ENCODE peak calls at places on chromosomes 2 and 18, in eight cellular contexts. W is renal cortical epithelial cell; S is pancreas; X is stimulated activated naive CD4-positive, alpha-beta T cell; H is Kasumi-1; F is EL; O is GM19239; E is HFFc6. T is an unnamed sample.

GRCh38 chr2:238499731-238500570 is 73.2 kb downstream of the ASB1 start:
- DNase-seq in W (no peak), S (no peak), X (no peak), H (no peak), F (no peak), O (no peak), E (no peak), T (no peak)

GRCh38 chr2:72722492-72723090 is 103.2 kb downstream of the EXOC6B start:
- DNase-seq in W (peak; percentile 61), S (no peak), X (no peak), H (no peak), F (peak; percentile 71), O (no peak), E (peak; percentile 55), T (no peak)

GRCh38 chr2:62293490-62294212 is 97.7 kb downstream of the B3GNT2 start:
- DNase-seq in W (peak; percentile 98), S (peak; percentile 94), X (no peak), H (no peak), F (no peak), O (no peak), E (no peak), T (no peak)

GRCh38 chr2:240162531-240162930 is 22.1 kb upstream of the OTOS start:
- DNase-seq in W (no peak), S (peak; percentile 19), X (no peak), H (no peak), F (no peak), O (no peak), E (no peak), T (no peak)

GRCh38 chr18:7924616-7925015 is 357.5 kb downstream of the PTPRM start:
- DNase-seq in W (no peak), S (no peak), X (no peak), H (no peak), F (no peak), O (no peak), E (no peak), T (no peak)

GRCh38 chr2:97355887-97356286 is 233.8 kb downstream of the ANKRD36B start:
- DNase-seq in W (no peak), S (no peak), X (no peak), H (no peak), F (no peak), O (no peak), E (no peak), T (no peak)

GRCh38 chr18:35343488-35343935 is 708 bp downstream of the ZNF24 start:
- DNase-seq in W (no peak), S (no peak), X (no peak), H (no peak), F (no peak), O (no peak), E (no peak), T (no peak)

GRCh38 chr18:159037-159652 is 788 bp downstream of the USP14 start:
- DNase-seq in W (peak; percentile 17), S (no peak), X (no peak), H (peak; percentile 20), F (peak; percentile 27), O (peak; percentile 5), E (peak; percentile 36), T (no peak)

GRCh38 chr2:215811003-215811402 is 202.3 kb downstream of the MREG start:
- DNase-seq in W (no peak), S (no peak), X (no peak), H (no peak), F (no peak), O (no peak), E (no peak), T (no peak)

GRCh38 chr2:177322801-177323261 is 58.3 kb upstream of the NFE2L2 start:
- DNase-seq in W (peak; percentile 92), S (no peak), X (no peak), H (no peak), F (no peak), O (no peak), E (no peak), T (no peak)

GRCh38 chr2:236517463-236518077 is 52.1 kb upstream of the ACKR3 start:
- DNase-seq in W (no peak), S (no peak), X (no peak), H (no peak), F (no peak), O (no peak), E (no peak), T (no peak)

GRCh38 chr2:240480834-240481623 is 45.6 kb downstream of the GPC1 start:
- DNase-seq in W (no peak), S (peak; percentile 55), X (no peak), H (no peak), F (no peak), O (no peak), E (no peak), T (no peak)

GRCh38 chr18:39167990-39168389 is 1602.4 kb upstream of the CELF4 start:
- DNase-seq in W (no peak), S (no peak), X (no peak), H (no peak), F (no peak), O (no peak), E (no peak), T (no peak)

GRCh38 chr2:29532451-29532850 is 388.9 kb downstream of the ALK start:
- DNase-seq in W (peak; percentile 91), S (no peak), X (no peak), H (no peak), F (no peak), O (no peak), E (no peak), T (no peak)

GRCh38 chr2:23127465-23127864 is 257.5 kb upstream of the KLHL29 start:
- DNase-seq in W (peak; percentile 19), S (no peak), X (no peak), H (no peak), F (no peak), O (no peak), E (no peak), T (no peak)